ENCODE peak calls at places on chromosomes 1 and 21, in seven cellular contexts. One of them, this sample, is unnamed.

GRCh38 chr21:45471229-45472052 is 66.5 kb downstream of the COL18A1 start:
- DNase-seq in SJSA1: peak
- DNase-seq in H54: peak
- DNase-seq in NCI-H1436: no peak
- DNase-seq in activated CD4-positive, alpha-beta T cell treated with anti-CD3 and anti-CD28 coated beads, Interleukin-2, amount 10 ng/mL, durations not matched to agents 24 days and 14 days: no peak
- DNase-seq in Calu3: peak
- DNase-seq in naive thymus-derived CD8-positive, alpha-beta T cell: no peak
- DNase-seq in this sample: no peak

GRCh38 chr1:20829531-20829930 is 42.4 kb upstream of the HP1BP3 start:
- DNase-seq in SJSA1: no peak
- DNase-seq in H54: no peak
- DNase-seq in NCI-H1436: no peak
- DNase-seq in activated CD4-positive, alpha-beta T cell treated with anti-CD3 and anti-CD28 coated beads, Interleukin-2, amount 10 ng/mL, durations not matched to agents 24 days and 14 days: no peak
- DNase-seq in Calu3: no peak
- DNase-seq in naive thymus-derived CD8-positive, alpha-beta T cell: no peak
- DNase-seq in this sample: no peak

GRCh38 chr1:8477199-8477982 is 159.5 kb downstream of the SLC45A1 start:
- DNase-seq in SJSA1: no peak
- DNase-seq in H54: no peak
- DNase-seq in NCI-H1436: no peak
- DNase-seq in activated CD4-positive, alpha-beta T cell treated with anti-CD3 and anti-CD28 coated beads, Interleukin-2, amount 10 ng/mL, durations not matched to agents 24 days and 14 days: peak
- DNase-seq in Calu3: no peak
- DNase-seq in naive thymus-derived CD8-positive, alpha-beta T cell: no peak
- DNase-seq in this sample: no peak

GRCh38 chr1:108703939-108704338 is 8.8 kb upstream of the FNDC7 start:
- DNase-seq in SJSA1: no peak
- DNase-seq in H54: no peak
- DNase-seq in NCI-H1436: no peak
- DNase-seq in activated CD4-positive, alpha-beta T cell treated with anti-CD3 and anti-CD28 coated beads, Interleukin-2, amount 10 ng/mL, durations not matched to agents 24 days and 14 days: peak
- DNase-seq in Calu3: no peak
- DNase-seq in naive thymus-derived CD8-positive, alpha-beta T cell: no peak
- DNase-seq in this sample: no peak

GRCh38 chr1:46455951-46456350 is 33.7 kb upstream of the DMBX1 start:
- DNase-seq in SJSA1: no peak
- DNase-seq in H54: no peak
- DNase-seq in NCI-H1436: peak
- DNase-seq in activated CD4-positive, alpha-beta T cell treated with anti-CD3 and anti-CD28 coated beads, Interleukin-2, amount 10 ng/mL, durations not matched to agents 24 days and 14 days: no peak
- DNase-seq in Calu3: no peak
- DNase-seq in naive thymus-derived CD8-positive, alpha-beta T cell: no peak
- DNase-seq in this sample: no peak

GRCh38 chr1:234875953-234876814 is 252.5 kb downstream of the TOMM20 start:
- DNase-seq in SJSA1: no peak
- DNase-seq in H54: no peak
- DNase-seq in NCI-H1436: no peak
- DNase-seq in activated CD4-positive, alpha-beta T cell treated with anti-CD3 and anti-CD28 coated beads, Interleukin-2, amount 10 ng/mL, durations not matched to agents 24 days and 14 days: no peak
- DNase-seq in Calu3: peak
- DNase-seq in naive thymus-derived CD8-positive, alpha-beta T cell: no peak
- DNase-seq in this sample: no peak

GRCh38 chr1:168455764-168456163 is 88.0 kb downstream of the XCL2 start:
- DNase-seq in SJSA1: no peak
- DNase-seq in H54: no peak
- DNase-seq in NCI-H1436: no peak
- DNase-seq in activated CD4-positive, alpha-beta T cell treated with anti-CD3 and anti-CD28 coated beads, Interleukin-2, amount 10 ng/mL, durations not matched to agents 24 days and 14 days: no peak
- DNase-seq in Calu3: no peak
- DNase-seq in naive thymus-derived CD8-positive, alpha-beta T cell: no peak
- DNase-seq in this sample: no peak

GRCh38 chr21:41375875-41376274 is 14.0 kb downstream of the MX2 start:
- DNase-seq in SJSA1: no peak
- DNase-seq in H54: no peak
- DNase-seq in NCI-H1436: no peak
- DNase-seq in activated CD4-positive, alpha-beta T cell treated with anti-CD3 and anti-CD28 coated beads, Interleukin-2, amount 10 ng/mL, durations not matched to agents 24 days and 14 days: no peak
- DNase-seq in Calu3: no peak
- DNase-seq in naive thymus-derived CD8-positive, alpha-beta T cell: no peak
- DNase-seq in this sample: no peak

GRCh38 chr21:41876396-41876795 is 2.7 kb downstream of the PRDM15 start:
- DNase-seq in SJSA1: no peak
- DNase-seq in H54: no peak
- DNase-seq in NCI-H1436: no peak
- DNase-seq in activated CD4-positive, alpha-beta T cell treated with anti-CD3 and anti-CD28 coated beads, Interleukin-2, amount 10 ng/mL, durations not matched to agents 24 days and 14 days: no peak
- DNase-seq in Calu3: no peak
- DNase-seq in naive thymus-derived CD8-positive, alpha-beta T cell: no peak
- DNase-seq in this sample: no peak

GRCh38 chr1:71357708-71358107 is 276.9 kb upstream of the ZRANB2 start:
- DNase-seq in SJSA1: no peak
- DNase-seq in H54: no peak
- DNase-seq in NCI-H1436: no peak
- DNase-seq in activated CD4-positive, alpha-beta T cell treated with anti-CD3 and anti-CD28 coated beads, Interleukin-2, amount 10 ng/mL, durations not matched to agents 24 days and 14 days: no peak
- DNase-seq in Calu3: no peak
- DNase-seq in naive thymus-derived CD8-positive, alpha-beta T cell: no peak
- DNase-seq in this sample: no peak

GRCh38 chr21:33265664-33266049 is 510 bp upstream of the IL10RB start:
- DNase-seq in SJSA1: no peak
- DNase-seq in H54: no peak
- DNase-seq in NCI-H1436: no peak
- DNase-seq in activated CD4-positive, alpha-beta T cell treated with anti-CD3 and anti-CD28 coated beads, Interleukin-2, amount 10 ng/mL, durations not matched to agents 24 days and 14 days: no peak
- DNase-seq in Calu3: no peak
- DNase-seq in naive thymus-derived CD8-positive, alpha-beta T cell: no peak
- DNase-seq in this sample: no peak